ENCODE peak calls at places on chromosomes 4 and X, in nine cellular contexts. W is CD8-positive, alpha-beta memory T cell; C is NCI-H510A treated with DMSO at 0.1 percent for 48 hours; A is Right ventricle myocardium inferior; Q is A549; G is Caki2; O is fibroblast of the conjunctiva; L is mesothelial cell of epicardium; F is heart left ventricle. S is an unnamed sample.

GRCh38 chrX:69060631-69061408 is 104.4 kb downstream of the PJA1 start:
- DNase-seq in W (no peak), C (no peak), A (no peak), Q (peak), G (no peak), O (no peak), L (peak), F (peak), S (no peak)

GRCh38 chrX:75149654-75150053 is 6.4 kb downstream of the ABCB7 start:
- DNase-seq in W (no peak), C (no peak), A (no peak), Q (no peak), G (no peak), O (no peak), L (no peak), F (no peak), S (no peak)

GRCh38 chr4:152424980-152425379 is 110.9 kb downstream of the FBXW7 start:
- DNase-seq in W (no peak), C (no peak), A (no peak), Q (no peak), G (no peak), O (no peak), L (no peak), F (no peak), S (no peak)

GRCh38 chr4:79852305-79852730 is 220.7 kb downstream of the ANTXR2 start:
- DNase-seq in W (no peak), C (peak), A (peak), Q (peak), G (no peak), O (peak), L (no peak), F (peak), S (peak)

GRCh38 chr4:183178201-183178600 is 79.1 kb downstream of the WWC2 start:
- DNase-seq in W (no peak), C (no peak), A (no peak), Q (no peak), G (no peak), O (no peak), L (no peak), F (no peak), S (no peak)

GRCh38 chrX:31012509-31013025 is 59.3 kb downstream of the FTHL17 start:
- DNase-seq in W (no peak), C (no peak), A (no peak), Q (no peak), G (no peak), O (no peak), L (no peak), F (no peak), S (no peak)

GRCh38 chr4:69713593-69713992 is 46.8 kb downstream of the SULT1B1 start:
- DNase-seq in W (no peak), C (peak), A (no peak), Q (peak), G (peak), O (peak), L (no peak), F (no peak), S (no peak)

GRCh38 chr4:54677416-54677815 is 19.7 kb downstream of the KIT start:
- DNase-seq in W (no peak), C (no peak), A (no peak), Q (no peak), G (no peak), O (no peak), L (no peak), F (no peak), S (no peak)

GRCh38 chrX:1419545-1420355 is 27.8 kb upstream of the SLC25A6 start:
- DNase-seq in W (no peak), C (no peak), A (no peak), Q (no peak), G (no peak), O (no peak), L (no peak), F (no peak), S (peak)

GRCh38 chrX:102624105-102624504 is 24.8 kb downstream of the ARMCX5 start:
- DNase-seq in W (no peak), C (no peak), A (no peak), Q (no peak), G (no peak), O (no peak), L (no peak), F (no peak), S (peak)

GRCh38 chr4:4227510-4228355 is 1.0 kb upstream of the OTOP1 start:
- DNase-seq in W (no peak), C (no peak), A (no peak), Q (no peak), G (no peak), O (no peak), L (no peak), F (no peak), S (no peak)

GRCh38 chr4:15303052-15303641 is 124.7 kb upstream of the C1QTNF7 start:
- DNase-seq in W (no peak), C (peak), A (no peak), Q (peak), G (no peak), O (no peak), L (no peak), F (no peak), S (no peak)

GRCh38 chr4:52983563-52984303 is 121.6 kb downstream of the RASL11B start:
- DNase-seq in W (no peak), C (peak), A (no peak), Q (peak), G (peak), O (peak), L (no peak), F (no peak), S (no peak)

GRCh38 chrX:125926295-125926694 is 239.8 kb downstream of the DCAF12L2 start:
- DNase-seq in W (no peak), C (no peak), A (no peak), Q (no peak), G (no peak), O (no peak), L (no peak), F (no peak), S (no peak)

GRCh38 chr4:25343671-25344070 is 31.1 kb downstream of the ZCCHC4 start:
- DNase-seq in W (no peak), C (no peak), A (no peak), Q (no peak), G (peak), O (no peak), L (no peak), F (no peak), S (no peak)

GRCh38 chr4:137819964-137820383 is 287.7 kb upstream of the PCDH18 start:
- DNase-seq in W (no peak), C (peak), A (no peak), Q (peak), G (peak), O (peak), L (no peak), F (no peak), S (no peak)

GRCh38 chrX:103107836-103108235 is 14.9 kb upstream of the NXF3 start:
- DNase-seq in W (no peak), C (no peak), A (no peak), Q (no peak), G (no peak), O (no peak), L (no peak), F (no peak), S (no peak)

GRCh38 chr4:38188136-38188535 is 227.9 kb downstream of the PTTG2 start:
- DNase-seq in W (no peak), C (no peak), A (no peak), Q (no peak), G (no peak), O (no peak), L (no peak), F (no peak), S (no peak)

GRCh38 chr4:120720354-120720753 is 202.2 kb downstream of the PRDM5 start:
- DNase-seq in W (no peak), C (no peak), A (no peak), Q (no peak), G (no peak), O (no peak), L (no peak), F (no peak), S (no peak)

GRCh38 chr4:179353791-179354190 is 1911.6 kb upstream of the AGA start:
- DNase-seq in W (no peak), C (no peak), A (no peak), Q (no peak), G (no peak), O (no peak), L (no peak), F (no peak), S (no peak)

GRCh38 chr4:79856196-79856595 is 216.8 kb downstream of the ANTXR2 start:
- DNase-seq in W (no peak), C (no peak), A (no peak), Q (no peak), G (no peak), O (no peak), L (no peak), F (no peak), S (no peak)

GRCh38 chr4:51884055-51884454 is 41.1 kb downstream of the DCUN1D4 start:
- DNase-seq in W (no peak), C (no peak), A (no peak), Q (no peak), G (no peak), O (no peak), L (no peak), F (no peak), S (no peak)

GRCh38 chr4:19729873-19730735 is 521.6 kb upstream of the SLIT2 start:
- DNase-seq in W (no peak), C (no peak), A (no peak), Q (no peak), G (no peak), O (no peak), L (no peak), F (no peak), S (no peak)

GRCh38 chr4:74311696-74312313 is 3.5 kb downstream of the EPGN start:
- DNase-seq in W (no peak), C (peak), A (no peak), Q (peak), G (peak), O (peak), L (no peak), F (no peak), S (no peak)